ENCODE peak calls at places on chromosomes 13 and 19, in six cellular contexts. Q is renal cortical epithelial cell; S is posterior cingulate gyrus; I is substantia nigra; M is amniotic stem cell; A is stimulated activated naive CD8-positive, alpha-beta T cell treated with anti-CD3 and anti-CD28 coated beads, Interleukin-15, Interleukin-2, amounts not matched to agents 100 U/mL and 50 U/mL, for 24 hours. J is an unnamed sample.

GRCh38 chr13:73851104-73851503 is 283.1 kb downstream of the KLF12 start:
- DNase-seq in Q (no peak), S (no peak), I (no peak), A (no peak), M (no peak), J (no peak)

GRCh38 chr13:63198076-63198475 is 1782.4 kb upstream of the PCDH20 start:
- DNase-seq in S (no peak), A (no peak), Q (no peak), I (no peak), M (no peak), J (no peak)

GRCh38 chr13:30752991-30753616 is 17.8 kb downstream of the ALOX5AP start:
- DNase-seq in Q (no peak), I (no peak), S (no peak), M (no peak), A (no peak), J (no peak)

GRCh38 chr13:67224148-67224846 is 5.8 kb downstream of the PCDH9 start:
- DNase-seq in A (peak; percentile 62), I (peak; percentile 9), Q (peak; percentile 74), S (peak; percentile 81), M (peak; percentile 17), J (peak; percentile 79)

GRCh38 chr19:33561261-33561660 is 39.7 kb upstream of the PEPD start:
- DNase-seq in M (no peak), Q (no peak), I (no peak), S (no peak), A (no peak), J (no peak)

GRCh38 chr13:33999830-34000605 is 182.1 kb downstream of the RFC3 start:
- DNase-seq in M (no peak), A (no peak), S (no peak), I (no peak), Q (no peak), J (no peak)

GRCh38 chr13:42808572-42808971 is 27.2 kb downstream of the FAM216B start:
- DNase-seq in Q (no peak), I (no peak), S (no peak), A (no peak), M (no peak), J (no peak)

GRCh38 chr19:37594982-37595382 is 306 bp downstream of the ZNF540 start:
- DNase-seq in S (peak; percentile 50), M (peak; percentile 59), I (no peak), A (peak; percentile 57), Q (no peak), J (no peak)

GRCh38 chr19:48443731-48444128 is 2.1 kb upstream of the GRWD1 start:
- DNase-seq in M (no peak), Q (no peak), A (no peak), I (no peak), S (no peak), J (no peak)

GRCh38 chr13:65985632-65986031 is 1244.5 kb downstream of the PCDH9 start:
- DNase-seq in A (no peak), Q (no peak), I (no peak), M (no peak), S (no peak), J (no peak)

GRCh38 chr13:42548731-42549554 is 25.0 kb upstream of the TNFSF11 start:
- DNase-seq in I (no peak), Q (peak; percentile 16), S (no peak), M (no peak), A (peak; percentile 27), J (no peak)

GRCh38 chr19:10201176-10201575 is 6.4 kb upstream of the DNMT1 start:
- DNase-seq in A (no peak), M (no peak), S (no peak), I (no peak), Q (no peak), J (no peak)

GRCh38 chr13:98749501-98749900 is 3.0 kb downstream of the SLC15A1 start:
- DNase-seq in I (no peak), A (no peak), Q (no peak), S (no peak), M (no peak), J (no peak)

GRCh38 chr19:743168-743687 is 7.7 kb upstream of the MISP start:
- DNase-seq in I (no peak), S (no peak), A (no peak), Q (no peak), M (no peak), J (no peak)

GRCh38 chr13:52127783-52128702 is 830 bp downstream of the NEK5 start:
- DNase-seq in Q (peak; percentile 73), S (peak; percentile 60), I (no peak), A (peak; percentile 61), M (peak; percentile 6), J (peak; percentile 79)

GRCh38 chr13:112446867-112447266 is 70.7 kb downstream of the SPACA7 start:
- DNase-seq in Q (no peak), M (no peak), I (no peak), S (no peak), A (no peak), J (no peak)

GRCh38 chr19:12111176-12111575 is 29.0 kb downstream of the ZNF20 start:
- DNase-seq in A (no peak), Q (no peak), I (no peak), S (no peak), M (no peak), J (no peak)

GRCh38 chr19:31504221-31504620 is 155.0 kb upstream of the TSHZ3 start:
- DNase-seq in S (no peak), A (no peak), I (no peak), Q (no peak), M (no peak), J (no peak)

J was measured in kidney glomerular epithelial cell.